ENCODE peak calls at places on chromosomes 16 and 17, in nine cellular contexts. Y is fibroblast of lung; J is left lung; W is hepatocyte; K is CD8-positive, alpha-beta T cell; F is dorsolateral prefrontal cortex; V is body of pancreas; T is breast epithelium; A is brain microvascular endothelial cell. Q is an unnamed sample.

GRCh38 chr17:81090361-81091133 is 55.6 kb downstream of the BAIAP2 start:
- DNase-seq in Y (no peak), J (peak), W (peak), K (no peak), F (no peak), V (peak), T (no peak), A (no peak), Q (peak)

GRCh38 chr17:9668532-9668931 is 23.2 kb downstream of the USP43 start:
- DNase-seq in Y (peak), J (no peak), W (no peak), K (no peak), F (no peak), V (no peak), T (no peak), A (peak), Q (no peak)

GRCh38 chr16:4200000-4200780 is 41.7 kb downstream of the SRL start:
- DNase-seq in Y (peak), J (peak), W (peak), K (no peak), F (peak), V (peak), T (peak), A (peak), Q (no peak)

GRCh38 chr16:53678756-53679334 is 24.8 kb downstream of the RPGRIP1L start:
- DNase-seq in Y (peak), J (no peak), W (no peak), K (no peak), F (no peak), V (no peak), T (no peak), A (no peak), Q (no peak)

GRCh38 chr17:57895382-57896060 is 45.7 kb upstream of the MRPS23 start:
- DNase-seq in Y (no peak), J (no peak), W (no peak), K (no peak), F (no peak), V (peak), T (no peak), A (no peak), Q (no peak)

GRCh38 chr17:28532063-28532960 is 20.1 kb downstream of the UNC119 start:
- DNase-seq in Y (no peak), J (no peak), W (no peak), K (no peak), F (no peak), V (no peak), T (no peak), A (no peak), Q (no peak)

GRCh38 chr17:81027591-81028505 is 7.1 kb upstream of the BAIAP2 start:
- DNase-seq in Y (no peak), J (no peak), W (peak), K (no peak), F (no peak), V (no peak), T (no peak), A (no peak), Q (no peak)

GRCh38 chr17:6755731-6756184 is at the start of gene XAF1:
- DNase-seq in Y (no peak), J (peak), W (no peak), K (peak), F (no peak), V (peak), T (no peak), A (no peak), Q (no peak)

DNA sequence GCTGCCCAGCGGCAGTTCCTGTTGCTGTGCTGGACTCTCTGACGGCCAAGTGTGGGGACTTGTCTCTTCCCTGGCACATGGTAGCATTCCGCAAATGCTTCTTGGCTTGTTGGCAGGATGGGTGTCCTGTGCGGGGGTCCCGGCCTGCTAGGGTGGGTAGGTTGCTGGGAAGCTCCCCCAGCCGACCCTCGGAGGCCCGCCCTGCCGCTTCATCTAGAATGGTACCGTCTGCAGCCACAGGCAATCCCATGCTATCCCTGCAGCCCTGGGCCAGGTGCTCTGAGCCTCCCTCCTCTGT is 78.3 kb upstream of the LHX1 start:
- DNase-seq in Y (no peak), J (no peak), W (no peak), K (no peak), F (no peak), V (no peak), T (no peak), A (no peak), Q (no peak)
- H3K27ac ChIP-seq in Y (no peak), J (no peak), W (no peak), K (no peak), F (no peak), V (no peak), T (no peak), A (no peak), Q (no peak)

GRCh38 chr16:22193134-22193411 is 13.0 kb upstream of the EEF2K start:
- DNase-seq in Y (no peak), J (no peak), W (no peak), K (no peak), F (no peak), V (no peak), T (no peak), A (no peak), Q (no peak)
- H3K4me3 ChIP-seq in Y (peak), J (no peak), W (no peak), K (no peak), F (no peak), V (no peak), T (no peak), A (no peak), Q (no peak)

DNA sequence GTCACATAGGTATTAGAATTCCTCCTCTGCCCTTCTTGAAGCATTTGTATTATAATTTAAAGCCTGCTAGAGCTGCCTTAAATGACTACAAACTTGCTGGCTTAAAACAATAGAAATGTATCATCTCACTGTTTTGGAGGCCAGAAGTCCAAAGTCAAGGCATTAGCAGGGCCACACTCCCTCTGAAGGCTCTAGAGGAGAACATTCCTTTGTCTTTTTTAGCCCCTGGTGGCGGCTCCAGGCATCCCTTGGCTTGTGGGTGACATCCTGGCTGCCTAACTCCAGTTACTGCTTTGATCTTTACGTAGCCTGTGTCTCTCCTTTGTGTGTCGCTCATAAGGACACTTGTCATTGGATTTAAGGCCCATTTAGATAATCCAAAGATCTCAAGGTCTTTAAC is 186.6 kb upstream of the SALL1 start:
- DNase-seq in Y (no peak), J (no peak), W (no peak), K (no peak), F (no peak), V (no peak), T (no peak), A (no peak), Q (no peak)
- TF ChIP-seq CTCF in Y (no peak), J (no peak), W (no peak), K (no peak), F (no peak), V (no peak), T (no peak), A (peak), Q (no peak)

DNA sequence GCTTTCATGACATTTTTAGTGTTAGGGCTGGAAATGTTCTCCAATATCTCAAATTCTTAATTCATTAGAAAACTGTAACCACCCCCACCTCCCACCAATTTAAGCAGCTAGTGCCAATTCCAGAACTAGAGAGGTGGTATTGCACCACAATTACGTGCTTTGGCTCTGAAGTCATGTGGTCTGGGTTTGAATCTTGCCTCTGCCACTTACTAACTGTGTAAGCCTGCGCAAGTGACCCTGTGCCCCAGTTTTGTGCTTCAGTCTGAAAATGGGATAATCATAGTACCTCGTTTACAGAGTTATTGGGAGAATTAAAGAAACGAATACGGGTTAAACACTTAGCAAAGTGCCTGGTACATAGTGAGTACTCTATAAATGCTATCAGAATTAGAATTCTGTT is 14.2 kb upstream of the MPHOSPH6 start:
- DNase-seq in Y (no peak), J (no peak), W (no peak), K (no peak), F (no peak), V (no peak), T (no peak), A (no peak), Q (no peak)
- H3K27ac ChIP-seq in Y (no peak), J (no peak), W (no peak), K (no peak), F (no peak), V (no peak), T (no peak), A (no peak), Q (no peak)

DNA sequence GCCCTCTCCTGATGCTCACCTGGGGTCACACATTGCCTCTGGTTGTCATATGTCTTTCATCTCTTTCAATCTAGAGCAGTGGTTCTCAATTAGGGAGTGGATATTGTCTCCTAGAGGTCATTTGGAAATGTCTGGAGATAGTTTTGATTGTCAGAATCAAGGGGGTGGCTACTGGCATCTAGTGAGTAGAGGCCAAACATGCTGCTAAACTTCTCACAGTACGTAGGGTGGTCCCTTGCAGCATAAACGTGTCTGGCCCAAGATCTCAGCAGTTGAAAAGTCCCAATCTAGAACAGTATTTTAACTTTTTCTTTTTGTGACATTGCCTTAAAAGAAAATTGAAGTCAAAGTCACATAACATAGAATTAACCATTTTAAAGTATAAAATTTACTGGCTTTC is 30.5 kb upstream of the SLC5A10 start:
- DNase-seq in Y (no peak), J (no peak), W (no peak), K (no peak), F (no peak), V (no peak), T (no peak), A (no peak), Q (no peak)
- H3K4me3 ChIP-seq in Y (no peak), J (no peak), W (no peak), K (no peak), F (no peak), V (no peak), T (no peak), A (no peak), Q (no peak)